ENCODE peak calls at places on chromosomes 16 and 17, in ten cellular contexts. D is memory B cell; I is left lobe of liver; X is Caco-2; H is cardiac septum; F is left colon; Z is right cardiac atrium; E is posterior cingulate gyrus; Y is mesothelial cell of epicardium; M is T-helper 2 cell treated with Interferon-gamma antibody and Interleukin-4, amounts not matched to agents 5 μg/mL and 100 μg/mL, for 36 hours. B is an unnamed sample.

GRCh38 chr17:59337741-59338299 is 6.4 kb downstream of the YPEL2 start:
- DNase-seq in I (no peak), F (no peak), X (no peak), Y (no peak), E (no peak), D (no peak), H (no peak), M (no peak), Z (no peak), B (no peak)

GRCh38 chr17:21012736-21013135 is 30.1 kb downstream of the USP22 start:
- DNase-seq in I (no peak), M (no peak), Y (no peak), X (no peak), F (peak; percentile 30), Z (peak; percentile 31), E (no peak), D (no peak), H (no peak), B (no peak)

GRCh38 chr17:31321971-31322370 is 549 bp upstream of the EVI2A start:
- DNase-seq in M (no peak), F (no peak), D (no peak), H (no peak), Y (no peak), Z (no peak), I (no peak), E (no peak), X (no peak), B (no peak)

GRCh38 chr17:77602062-77602746 is 356.3 kb upstream of the TNRC6C start:
- DNase-seq in E (no peak), Z (peak; percentile 87), X (no peak), H (peak; percentile 89), D (no peak), Y (no peak), I (peak; percentile 33), F (peak; percentile 47), M (no peak), B (peak; percentile 27)

GRCh38 chr17:66551839-66552238 is 249.4 kb downstream of the PRKCA start:
- DNase-seq in Z (no peak), F (no peak), H (no peak), X (no peak), M (no peak), I (no peak), D (no peak), Y (no peak), E (no peak), B (no peak)

GRCh38 chr17:10292057-10292931 is 80.5 kb downstream of the MYH13 start:
- DNase-seq in I (no peak), D (no peak), Y (no peak), M (no peak), Z (peak; percentile 57), H (no peak), F (peak; percentile 27), X (no peak), E (no peak), B (no peak)

GRCh38 chr17:16922386-16923096 is 49.4 kb downstream of the TNFRSF13B start:
- DNase-seq in D (no peak), M (no peak), Z (no peak), F (no peak), H (peak; percentile 49), Y (no peak), X (no peak), E (no peak), I (peak; percentile 3), B (no peak)

GRCh38 chr17:79038545-79039135 is 14.7 kb downstream of the C1QTNF1 start:
- DNase-seq in X (no peak), D (no peak), F (peak; percentile 31), H (peak; percentile 70), Y (no peak), I (no peak), E (no peak), Z (peak; percentile 83), M (no peak), B (no peak)

GRCh38 chr17:31397256-31397939 is 5.9 kb downstream of the RAB11FIP4 start:
- DNase-seq in F (no peak), D (no peak), M (no peak), I (peak; percentile 29), E (no peak), Y (no peak), Z (no peak), X (no peak), H (no peak), B (no peak)

GRCh38 chr17:58693751-58694150 is 1.3 kb downstream of the RAD51C start:
- DNase-seq in X (no peak), H (no peak), M (no peak), F (no peak), I (no peak), Z (no peak), D (no peak), Y (no peak), E (no peak), B (no peak)

GRCh38 chr17:7740481-7741001 is 23.0 kb downstream of the DNAH2 start:
- DNase-seq in E (no peak), M (no peak), F (no peak), Y (no peak), H (no peak), I (no peak), X (peak; percentile 2), Z (peak; percentile 73), D (no peak), B (no peak)

GRCh38 chr17:75853410-75853809 is 1.7 kb downstream of the WBP2 start:
- DNase-seq in E (no peak), M (no peak), Z (no peak), H (no peak), Y (no peak), D (no peak), I (no peak), X (no peak), F (no peak), B (no peak)

GRCh38 chr17:68054296-68054900 is 18.9 kb downstream of the KPNA2 start:
- DNase-seq in H (no peak), X (no peak), F (no peak), M (no peak), Y (no peak), Z (no peak), I (peak; percentile 26), D (no peak), E (peak; percentile 8), B (peak; percentile 32)

GRCh38 chr17:12107905-12108304 is 87.2 kb downstream of the MAP2K4 start:
- DNase-seq in X (no peak), I (no peak), F (no peak), H (no peak), M (no peak), E (no peak), Z (no peak), D (no peak), Y (no peak), B (no peak)

GRCh38 chr17:61538480-61538879 is 52.5 kb downstream of the NACA2 start:
- DNase-seq in D (no peak), M (no peak), I (no peak), H (no peak), E (no peak), Z (no peak), X (no peak), Y (no peak), F (no peak), B (no peak)

GRCh38 chr17:78917451-78918307 is 7.5 kb downstream of the TIMP2 start:
- DNase-seq in X (no peak), Z (no peak), Y (no peak), D (no peak), H (no peak), M (no peak), F (no peak), E (no peak), I (no peak), B (no peak)

GRCh38 chr17:14270508-14270907 is 30.4 kb upstream of the HS3ST3B1 start:
- DNase-seq in F (no peak), M (no peak), E (no peak), I (no peak), D (no peak), Y (no peak), Z (no peak), X (no peak), H (no peak), B (no peak)

GRCh38 chr16:65644821-65645220 is 523.0 kb upstream of the CDH11 start:
- DNase-seq in H (no peak), D (no peak), Y (no peak), F (no peak), I (no peak), X (no peak), Z (no peak), M (no peak), E (no peak), B (no peak)

GRCh38 chr17:56945938-56946337 is 14.9 kb downstream of the COIL start:
- DNase-seq in E (no peak), I (no peak), M (no peak), Y (no peak), Z (no peak), H (no peak), X (no peak), D (no peak), F (no peak), B (no peak)

GRCh38 chr17:67855504-67856324 is 30.4 kb downstream of the BPTF start:
- DNase-seq in E (no peak), I (no peak), D (peak; percentile 15), X (no peak), F (no peak), M (no peak), H (no peak), Y (no peak), Z (no peak), B (no peak)

GRCh38 chr17:45411348-45412105 is 21.1 kb downstream of the ARHGAP27 start:
- DNase-seq in H (no peak), Z (no peak), M (no peak), F (peak; percentile 72), I (no peak), D (no peak), Y (no peak), E (no peak), X (no peak), B (no peak)

GRCh38 chr16:84834403-84834772 is 14.6 kb downstream of the CRISPLD2 start:
- DNase-seq in E (no peak), X (no peak), M (no peak), D (no peak), I (no peak), F (no peak), Y (no peak), H (no peak), Z (no peak), B (no peak)

GRCh38 chr17:58344047-58344790 is 7.8 kb downstream of the SUPT4H1 start:
- DNase-seq in M (peak; percentile 96), F (peak; percentile 53), H (no peak), Z (no peak), D (peak; percentile 69), I (no peak), Y (no peak), X (no peak), E (no peak), B (peak; percentile 53)

GRCh38 chr17:71375948-71376347 is 744.9 kb upstream of the SOX9 start:
- DNase-seq in X (no peak), I (no peak), Y (no peak), E (no peak), H (no peak), D (no peak), M (no peak), F (no peak), Z (no peak), B (no peak)